ENCODE peak calls at places on chromosomes 13 and 19, in ten cellular contexts. One of them, this sample, is unnamed.

GRCh38 chr13:58452123-58452623 is 820.6 kb downstream of the PCDH17 start:
- DNase-seq in posterior cingulate gyrus: no peak
- DNase-seq in fibroblast of the conjunctiva: no peak
- DNase-seq in effector memory CD8-positive, alpha-beta T cell: no peak
- DNase-seq in uterus: no peak
- DNase-seq in astrocyte of the cerebellum: no peak
- DNase-seq in NCI-H2081: no peak
- DNase-seq in HFFc6: no peak
- DNase-seq in A172: no peak
- DNase-seq in kidney tubule cell: no peak
- DNase-seq in this sample: no peak

GRCh38 chr13:67841071-67841470 is 610.9 kb upstream of the PCDH9 start:
- DNase-seq in posterior cingulate gyrus: no peak
- DNase-seq in fibroblast of the conjunctiva: no peak
- DNase-seq in effector memory CD8-positive, alpha-beta T cell: no peak
- DNase-seq in uterus: no peak
- DNase-seq in astrocyte of the cerebellum: no peak
- DNase-seq in NCI-H2081: no peak
- DNase-seq in HFFc6: no peak
- DNase-seq in A172: no peak
- DNase-seq in kidney tubule cell: no peak
- DNase-seq in this sample: no peak

GRCh38 chr19:55487884-55488687 is at the start of gene SSC5D:
- DNase-seq in posterior cingulate gyrus: no peak
- DNase-seq in fibroblast of the conjunctiva: peak; percentile 43
- DNase-seq in effector memory CD8-positive, alpha-beta T cell: no peak
- DNase-seq in uterus: peak; percentile 76
- DNase-seq in astrocyte of the cerebellum: no peak
- DNase-seq in NCI-H2081: no peak
- DNase-seq in HFFc6: peak; percentile 48
- DNase-seq in A172: no peak
- DNase-seq in kidney tubule cell: no peak
- DNase-seq in this sample: no peak

GRCh38 chr13:72774019-72774418 is 7.7 kb downstream of the DIS3 start:
- DNase-seq in posterior cingulate gyrus: no peak
- DNase-seq in fibroblast of the conjunctiva: no peak
- DNase-seq in effector memory CD8-positive, alpha-beta T cell: no peak
- DNase-seq in uterus: no peak
- DNase-seq in astrocyte of the cerebellum: no peak
- DNase-seq in NCI-H2081: no peak
- DNase-seq in HFFc6: no peak
- DNase-seq in A172: no peak
- DNase-seq in kidney tubule cell: no peak
- DNase-seq in this sample: no peak

GRCh38 chr13:110382229-110382628 is 75.1 kb downstream of the COL4A2 start:
- DNase-seq in posterior cingulate gyrus: no peak
- DNase-seq in fibroblast of the conjunctiva: no peak
- DNase-seq in effector memory CD8-positive, alpha-beta T cell: no peak
- DNase-seq in uterus: no peak
- DNase-seq in astrocyte of the cerebellum: no peak
- DNase-seq in NCI-H2081: no peak
- DNase-seq in HFFc6: peak; percentile 76
- DNase-seq in A172: peak; percentile 78
- DNase-seq in kidney tubule cell: peak; percentile 87
- DNase-seq in this sample: no peak

GRCh38 chr19:47826800-47827199 is 5.1 kb downstream of the CRX start:
- DNase-seq in posterior cingulate gyrus: no peak
- DNase-seq in fibroblast of the conjunctiva: no peak
- DNase-seq in effector memory CD8-positive, alpha-beta T cell: no peak
- DNase-seq in uterus: no peak
- DNase-seq in astrocyte of the cerebellum: no peak
- DNase-seq in NCI-H2081: no peak
- DNase-seq in HFFc6: no peak
- DNase-seq in A172: no peak
- DNase-seq in kidney tubule cell: no peak
- DNase-seq in this sample: no peak

GRCh38 chr19:2080336-2080988 is 15.7 kb downstream of the MOB3A start:
- DNase-seq in posterior cingulate gyrus: no peak
- DNase-seq in fibroblast of the conjunctiva: no peak
- DNase-seq in effector memory CD8-positive, alpha-beta T cell: no peak
- DNase-seq in uterus: no peak
- DNase-seq in astrocyte of the cerebellum: no peak
- DNase-seq in NCI-H2081: no peak
- DNase-seq in HFFc6: no peak
- DNase-seq in A172: no peak
- DNase-seq in kidney tubule cell: no peak
- DNase-seq in this sample: no peak

GRCh38 chr19:2055871-2056809 is 5.1 kb upstream of the MKNK2 start:
- DNase-seq in posterior cingulate gyrus: no peak
- DNase-seq in fibroblast of the conjunctiva: peak; percentile 88
- DNase-seq in effector memory CD8-positive, alpha-beta T cell: no peak
- DNase-seq in uterus: peak; percentile 90
- DNase-seq in astrocyte of the cerebellum: no peak
- DNase-seq in NCI-H2081: peak; percentile 10
- DNase-seq in HFFc6: peak; percentile 43
- DNase-seq in A172: peak; percentile 95
- DNase-seq in kidney tubule cell: peak; percentile 68
- DNase-seq in this sample: peak; percentile 82

GRCh38 chr19:19171821-19172532 is 1.9 kb upstream of the MEF2B start:
- DNase-seq in posterior cingulate gyrus: no peak
- DNase-seq in fibroblast of the conjunctiva: peak; percentile 71
- DNase-seq in effector memory CD8-positive, alpha-beta T cell: no peak
- DNase-seq in uterus: no peak
- DNase-seq in astrocyte of the cerebellum: no peak
- DNase-seq in NCI-H2081: no peak
- DNase-seq in HFFc6: no peak
- DNase-seq in A172: no peak
- DNase-seq in kidney tubule cell: no peak
- DNase-seq in this sample: no peak

GRCh38 chr19:29574518-29574917 is 31.6 kb upstream of the POP4 start:
- DNase-seq in posterior cingulate gyrus: no peak
- DNase-seq in fibroblast of the conjunctiva: no peak
- DNase-seq in effector memory CD8-positive, alpha-beta T cell: no peak
- DNase-seq in uterus: no peak
- DNase-seq in astrocyte of the cerebellum: no peak
- DNase-seq in NCI-H2081: no peak
- DNase-seq in HFFc6: no peak
- DNase-seq in A172: no peak
- DNase-seq in kidney tubule cell: no peak
- DNase-seq in this sample: no peak

GRCh38 chr13:23741879-23742510 is 147.2 kb downstream of the MIPEP start:
- DNase-seq in posterior cingulate gyrus: no peak
- DNase-seq in fibroblast of the conjunctiva: no peak
- DNase-seq in effector memory CD8-positive, alpha-beta T cell: no peak
- DNase-seq in uterus: no peak
- DNase-seq in astrocyte of the cerebellum: no peak
- DNase-seq in NCI-H2081: no peak
- DNase-seq in HFFc6: no peak
- DNase-seq in A172: no peak
- DNase-seq in kidney tubule cell: no peak
- DNase-seq in this sample: no peak

GRCh38 chr13:102225892-102226291 is 176.0 kb downstream of the FGF14 start:
- DNase-seq in posterior cingulate gyrus: no peak
- DNase-seq in fibroblast of the conjunctiva: no peak
- DNase-seq in effector memory CD8-positive, alpha-beta T cell: no peak
- DNase-seq in uterus: no peak
- DNase-seq in astrocyte of the cerebellum: no peak
- DNase-seq in NCI-H2081: no peak
- DNase-seq in HFFc6: no peak
- DNase-seq in A172: no peak
- DNase-seq in kidney tubule cell: no peak
- DNase-seq in this sample: no peak

GRCh38 chr13:73195091-73195490 is 136.3 kb downstream of the KLF5 start:
- DNase-seq in posterior cingulate gyrus: no peak
- DNase-seq in fibroblast of the conjunctiva: no peak
- DNase-seq in effector memory CD8-positive, alpha-beta T cell: no peak
- DNase-seq in uterus: no peak
- DNase-seq in astrocyte of the cerebellum: no peak
- DNase-seq in NCI-H2081: no peak
- DNase-seq in HFFc6: no peak
- DNase-seq in A172: no peak
- DNase-seq in kidney tubule cell: no peak
- DNase-seq in this sample: no peak

GRCh38 chr13:49786609-49787008 is 5.9 kb downstream of the KPNA3 start:
- DNase-seq in posterior cingulate gyrus: no peak
- DNase-seq in fibroblast of the conjunctiva: no peak
- DNase-seq in effector memory CD8-positive, alpha-beta T cell: no peak
- DNase-seq in uterus: no peak
- DNase-seq in astrocyte of the cerebellum: no peak
- DNase-seq in NCI-H2081: no peak
- DNase-seq in HFFc6: no peak
- DNase-seq in A172: no peak
- DNase-seq in kidney tubule cell: no peak
- DNase-seq in this sample: no peak

GRCh38 chr13:42360046-42360445 is 88.1 kb downstream of the AKAP11 start:
- DNase-seq in posterior cingulate gyrus: no peak
- DNase-seq in fibroblast of the conjunctiva: no peak
- DNase-seq in effector memory CD8-positive, alpha-beta T cell: no peak
- DNase-seq in uterus: no peak
- DNase-seq in astrocyte of the cerebellum: no peak
- DNase-seq in NCI-H2081: no peak
- DNase-seq in HFFc6: no peak
- DNase-seq in A172: no peak
- DNase-seq in kidney tubule cell: no peak
- DNase-seq in this sample: no peak

GRCh38 chr19:18208098-18208951 is 4.5 kb upstream of the RAB3A start:
- DNase-seq in posterior cingulate gyrus: peak; percentile 32
- DNase-seq in fibroblast of the conjunctiva: no peak
- DNase-seq in effector memory CD8-positive, alpha-beta T cell: peak; percentile 45
- DNase-seq in uterus: peak; percentile 40
- DNase-seq in astrocyte of the cerebellum: no peak
- DNase-seq in NCI-H2081: no peak
- DNase-seq in HFFc6: peak; percentile 74
- DNase-seq in A172: no peak
- DNase-seq in kidney tubule cell: no peak
- DNase-seq in this sample: no peak

GRCh38 chr19:32945260-32945659 is 26.5 kb downstream of the CEP89 start:
- DNase-seq in posterior cingulate gyrus: no peak
- DNase-seq in fibroblast of the conjunctiva: no peak
- DNase-seq in effector memory CD8-positive, alpha-beta T cell: no peak
- DNase-seq in uterus: no peak
- DNase-seq in astrocyte of the cerebellum: no peak
- DNase-seq in NCI-H2081: no peak
- DNase-seq in HFFc6: no peak
- DNase-seq in A172: no peak
- DNase-seq in kidney tubule cell: no peak
- DNase-seq in this sample: no peak

GRCh38 chr19:37009871-37010270 is 68.4 kb upstream of the ZNF420 start:
- DNase-seq in posterior cingulate gyrus: no peak
- DNase-seq in fibroblast of the conjunctiva: no peak
- DNase-seq in effector memory CD8-positive, alpha-beta T cell: no peak
- DNase-seq in uterus: no peak
- DNase-seq in astrocyte of the cerebellum: no peak
- DNase-seq in NCI-H2081: no peak
- DNase-seq in HFFc6: no peak
- DNase-seq in A172: no peak
- DNase-seq in kidney tubule cell: no peak
- DNase-seq in this sample: no peak

GRCh38 chr19:43731854-43732253 is 16.0 kb downstream of the IRGC start:
- DNase-seq in posterior cingulate gyrus: no peak
- DNase-seq in fibroblast of the conjunctiva: peak; percentile 59
- DNase-seq in effector memory CD8-positive, alpha-beta T cell: no peak
- DNase-seq in uterus: no peak
- DNase-seq in astrocyte of the cerebellum: peak; percentile 18
- DNase-seq in NCI-H2081: no peak
- DNase-seq in HFFc6: no peak
- DNase-seq in A172: no peak
- DNase-seq in kidney tubule cell: no peak
- DNase-seq in this sample: no peak

GRCh38 chr13:73715114-73715909 is 418.9 kb downstream of the KLF12 start:
- DNase-seq in posterior cingulate gyrus: no peak
- DNase-seq in fibroblast of the conjunctiva: no peak
- DNase-seq in effector memory CD8-positive, alpha-beta T cell: peak; percentile 58
- DNase-seq in uterus: no peak
- DNase-seq in astrocyte of the cerebellum: no peak
- DNase-seq in NCI-H2081: no peak
- DNase-seq in HFFc6: no peak
- DNase-seq in A172: no peak
- DNase-seq in kidney tubule cell: no peak
- DNase-seq in this sample: no peak

GRCh38 chr19:21699197-21699596 is 68.2 kb downstream of the ZNF100 start:
- DNase-seq in posterior cingulate gyrus: no peak
- DNase-seq in fibroblast of the conjunctiva: no peak
- DNase-seq in effector memory CD8-positive, alpha-beta T cell: no peak
- DNase-seq in uterus: no peak
- DNase-seq in astrocyte of the cerebellum: no peak
- DNase-seq in NCI-H2081: peak; percentile 15
- DNase-seq in HFFc6: no peak
- DNase-seq in A172: no peak
- DNase-seq in kidney tubule cell: no peak
- DNase-seq in this sample: no peak

GRCh38 chr19:41575998-41576397 is at the start of gene CEACAM21:
- DNase-seq in posterior cingulate gyrus: no peak
- DNase-seq in fibroblast of the conjunctiva: no peak
- DNase-seq in effector memory CD8-positive, alpha-beta T cell: no peak
- DNase-seq in uterus: peak; percentile 27
- DNase-seq in astrocyte of the cerebellum: no peak
- DNase-seq in NCI-H2081: no peak
- DNase-seq in HFFc6: no peak
- DNase-seq in A172: no peak
- DNase-seq in kidney tubule cell: no peak
- DNase-seq in this sample: no peak

GRCh38 chr13:80084086-80084676 is 256.7 kb downstream of the SPRY2 start:
- DNase-seq in posterior cingulate gyrus: no peak
- DNase-seq in fibroblast of the conjunctiva: peak; percentile 84
- DNase-seq in effector memory CD8-positive, alpha-beta T cell: no peak
- DNase-seq in uterus: no peak
- DNase-seq in astrocyte of the cerebellum: peak; percentile 98
- DNase-seq in NCI-H2081: peak; percentile 21
- DNase-seq in HFFc6: peak; percentile 94
- DNase-seq in A172: peak; percentile 88
- DNase-seq in kidney tubule cell: peak; percentile 81
- DNase-seq in this sample: no peak

GRCh38 chr13:22744688-22745452 is 435.9 kb upstream of the SGCG start:
- DNase-seq in posterior cingulate gyrus: no peak
- DNase-seq in fibroblast of the conjunctiva: no peak
- DNase-seq in effector memory CD8-positive, alpha-beta T cell: no peak
- DNase-seq in uterus: no peak
- DNase-seq in astrocyte of the cerebellum: no peak
- DNase-seq in NCI-H2081: no peak
- DNase-seq in HFFc6: no peak
- DNase-seq in A172: peak; percentile 39
- DNase-seq in kidney tubule cell: no peak
- DNase-seq in this sample: no peak

GRCh38 chr19:15180451-15181390 is 20.1 kb downstream of the NOTCH3 start:
- DNase-seq in posterior cingulate gyrus: no peak
- DNase-seq in fibroblast of the conjunctiva: no peak
- DNase-seq in effector memory CD8-positive, alpha-beta T cell: no peak
- DNase-seq in uterus: no peak
- DNase-seq in astrocyte of the cerebellum: no peak
- DNase-seq in NCI-H2081: peak; percentile 69
- DNase-seq in HFFc6: no peak
- DNase-seq in A172: no peak
- DNase-seq in kidney tubule cell: peak; percentile 23
- DNase-seq in this sample: no peak

GRCh38 chr13:112733661-112734379 is 44.0 kb downstream of the ATP11A start:
- DNase-seq in posterior cingulate gyrus: no peak
- DNase-seq in fibroblast of the conjunctiva: no peak
- DNase-seq in effector memory CD8-positive, alpha-beta T cell: no peak
- DNase-seq in uterus: no peak
- DNase-seq in astrocyte of the cerebellum: no peak
- DNase-seq in NCI-H2081: peak; percentile 96
- DNase-seq in HFFc6: no peak
- DNase-seq in A172: no peak
- DNase-seq in kidney tubule cell: no peak
- DNase-seq in this sample: no peak

GRCh38 chr13:32309812-32310706 is 5.1 kb downstream of the ZAR1L start:
- DNase-seq in posterior cingulate gyrus: no peak
- DNase-seq in fibroblast of the conjunctiva: peak; percentile 59
- DNase-seq in effector memory CD8-positive, alpha-beta T cell: peak; percentile 22
- DNase-seq in uterus: peak; percentile 29
- DNase-seq in astrocyte of the cerebellum: peak; percentile 42
- DNase-seq in NCI-H2081: peak; percentile 21
- DNase-seq in HFFc6: peak; percentile 74
- DNase-seq in A172: peak; percentile 44
- DNase-seq in kidney tubule cell: peak; percentile 61
- DNase-seq in this sample: no peak

GRCh38 chr13:33612641-33613638 is 205.0 kb upstream of the RFC3 start:
- DNase-seq in posterior cingulate gyrus: no peak
- DNase-seq in fibroblast of the conjunctiva: no peak
- DNase-seq in effector memory CD8-positive, alpha-beta T cell: no peak
- DNase-seq in uterus: no peak
- DNase-seq in astrocyte of the cerebellum: no peak
- DNase-seq in NCI-H2081: no peak
- DNase-seq in HFFc6: no peak
- DNase-seq in A172: no peak
- DNase-seq in kidney tubule cell: no peak
- DNase-seq in this sample: no peak